ENCODE peak calls at places on chromosomes 5 and 9, in nine cellular contexts. B is putamen; I is stimulated activated naive CD4-positive, alpha-beta T cell; J is CD4-positive, alpha-beta memory T cell; H is activated naive CD4-positive, alpha-beta T cell treated with anti-CD3 and anti-CD28 coated beads, Interleukin-2, amount 10 ng/mL, durations not matched to agents 7 days and 5 days; X is OCI-LY7; R is NCI-H524; E is H9; L is NCI-H1436. Q is an unnamed sample.

GRCh38 chr9:101201626-101202025 is 173.1 kb downstream of the PLPPR1 start:
- DNase-seq in B (no peak), I (no peak), J (no peak), H (no peak), X (no peak), R (no peak), E (no peak), L (no peak), Q (no peak)

GRCh38 chr9:97511762-97512429 is 10.4 kb downstream of the TMOD1 start:
- DNase-seq in B (no peak), I (no peak), J (no peak), H (no peak), X (no peak), R (no peak), E (no peak), L (no peak), Q (no peak)

GRCh38 chr9:105038057-105038456 is 110.1 kb upstream of the ABCA1 start:
- DNase-seq in B (no peak), I (no peak), J (no peak), H (no peak), X (no peak), R (no peak), E (no peak), L (no peak), Q (no peak)

GRCh38 chr5:59380350-59380951 is 513.1 kb downstream of the PDE4D start:
- DNase-seq in B (peak; percentile 52), I (peak; percentile 14), J (no peak), H (peak; percentile 23), X (peak; percentile 56), R (peak; percentile 35), E (no peak), L (peak; percentile 34), Q (peak; percentile 5)

GRCh38 chr9:113922160-113922559 is 46.1 kb downstream of the ZNF618 start:
- DNase-seq in B (no peak), I (no peak), J (no peak), H (no peak), X (no peak), R (no peak), E (no peak), L (no peak), Q (no peak)

GRCh38 chr9:119375892-119376291 is 6.7 kb upstream of the BRINP1 start:
- DNase-seq in B (no peak), I (no peak), J (no peak), H (no peak), X (peak; percentile 19), R (peak; percentile 45), E (peak; percentile 69), L (peak; percentile 39), Q (no peak)

GRCh38 chr5:96175090-96175489 is 213.4 kb upstream of the ELL2 start:
- DNase-seq in B (no peak), I (no peak), J (no peak), H (no peak), X (peak; percentile 4), R (no peak), E (no peak), L (no peak), Q (no peak)

GRCh38 chr9:63817622-63818518 is 1467.1 kb downstream of the FOXD4L5 start:
- DNase-seq in B (peak; percentile 50), I (no peak), J (peak; percentile 69), H (peak; percentile 73), X (peak; percentile 49), R (no peak), E (peak; percentile 83), L (no peak), Q (peak; percentile 47)

GRCh38 chr9:96758845-96759673 is 18.8 kb downstream of the ZNF510 start:
- DNase-seq in B (no peak), I (no peak), J (no peak), H (no peak), X (no peak), R (no peak), E (no peak), L (no peak), Q (no peak)

GRCh38 chr5:133700251-133700650 is 87.9 kb upstream of the FSTL4 start:
- DNase-seq in B (no peak), I (no peak), J (no peak), H (no peak), X (no peak), R (no peak), E (no peak), L (no peak), Q (no peak)

GRCh38 chr9:108444400-108445358 is 411.1 kb downstream of the ACTL7B start:
- DNase-seq in B (no peak), I (no peak), J (no peak), H (no peak), X (no peak), R (no peak), E (no peak), L (no peak), Q (no peak)

GRCh38 chr9:130845254-130845653 is 10.2 kb downstream of the ABL1 start:
- DNase-seq in B (no peak), I (no peak), J (no peak), H (no peak), X (no peak), R (no peak), E (no peak), L (no peak), Q (no peak)

GRCh38 chr5:180613188-180613587 is 21.9 kb upstream of the SCGB3A1 start:
- DNase-seq in B (no peak), I (no peak), J (no peak), H (no peak), X (no peak), R (no peak), E (no peak), L (no peak), Q (no peak)

GRCh38 chr5:109654455-109654854 is 35.3 kb upstream of the MAN2A1 start:
- DNase-seq in B (no peak), I (no peak), J (no peak), H (no peak), X (no peak), R (no peak), E (no peak), L (no peak), Q (no peak)

GRCh38 chr9:70079364-70080103 is 35.9 kb downstream of the MAMDC2 start:
- DNase-seq in B (no peak), I (no peak), J (no peak), H (no peak), X (no peak), R (no peak), E (no peak), L (peak; percentile 16), Q (no peak)

GRCh38 chr5:175059687-175060194 is 335.4 kb downstream of the MSX2 start:
- DNase-seq in B (peak; percentile 67), I (no peak), J (no peak), H (peak; percentile 51), X (no peak), R (peak; percentile 74), E (peak; percentile 89), L (peak; percentile 3), Q (no peak)

GRCh38 chr5:157816682-157817268 is 42.2 kb downstream of the CLINT1 start:
- DNase-seq in B (no peak), I (no peak), J (no peak), H (no peak), X (peak; percentile 54), R (no peak), E (no peak), L (peak; percentile 25), Q (no peak)

GRCh38 chr5:12322042-12322441 is 417.8 kb upstream of the CTNND2 start:
- DNase-seq in B (no peak), I (no peak), J (no peak), H (no peak), X (no peak), R (no peak), E (no peak), L (no peak), Q (no peak)

GRCh38 chr9:132514821-132515220 is 67.6 kb upstream of the BARHL1 start:
- DNase-seq in B (no peak), I (no peak), J (no peak), H (no peak), X (no peak), R (no peak), E (no peak), L (no peak), Q (no peak)

GRCh38 chr9:136403915-136404800 is 4.2 kb upstream of the SNAPC4 start:
- DNase-seq in B (no peak), I (no peak), J (peak; percentile 78), H (peak; percentile 60), X (no peak), R (no peak), E (no peak), L (no peak), Q (peak; percentile 44)

Q was measured in activated T-cell treated with anti-CD3 and anti-CD28 coated beads for 24 hours.